ENCODE peak calls at places on chromosomes 2 and 18, in five cellular contexts. H, Y, S, P and D are unnamed samples. For H3K4me1, the result is how much of the 10 kb centered on the place peaks cover.

GRCh38 chr18:2627821-2628276 is 27.7 kb upstream of the SMCHD1 start:
- DNase-seq in Y (peak), P (peak), H (no peak), S (peak), D (no peak)

GRCh38 chr2:121326628-121327027 is 41.6 kb upstream of the TFCP2L1 start:
- DNase-seq in S (no peak), H (no peak), Y (no peak), P (no peak), D (no peak)

GRCh38 chr2:67600946-67601345 is 203.8 kb downstream of the ETAA1 start:
- DNase-seq in S (no peak), H (no peak), Y (no peak), P (peak), D (no peak)

GRCh38 chr2:118989481-118989880 is 47.5 kb downstream of the MARCO start:
- DNase-seq in P (no peak), H (no peak), S (no peak), Y (no peak), D (no peak)

GRCh38 chr2:95076705-95077520 is 44.7 kb downstream of the MRPS5 start:
- DNase-seq in S (peak), H (peak), Y (peak), P (peak), D (peak)

GRCh38 chr2:20062615-20063545 is 11.5 kb upstream of the LAPTM4A start:
- DNase-seq in H (peak), Y (no peak), P (peak), S (no peak), D (no peak)

GRCh38 chr2:132620115-132620514 is 49.9 kb downstream of the LYPD1 start:
- DNase-seq in H (no peak), S (no peak), Y (no peak), P (peak), D (no peak)

GRCh38 chr2:160472839-160473251 is 20.8 kb downstream of the RBMS1 start:
- DNase-seq in S (no peak), H (no peak), Y (no peak), P (peak), D (no peak)

GRCh38 chr18:79944126-79944731 is 7.2 kb downstream of the SLC66A2 start:
- DNase-seq in P (no peak), S (no peak), Y (no peak), H (no peak), D (no peak)

GRCh38 chr18:23882616-23883276 is 131.8 kb upstream of the TTC39C start:
- DNase-seq in Y (no peak), H (no peak), S (no peak), P (no peak), D (no peak)

GRCh38 chr2:45729753-45730512 is 78.5 kb downstream of the PRKCE start:
- DNase-seq in P (no peak), H (no peak), Y (peak), S (peak), D (no peak)

GRCh38 chr2:164910091-164910899 is 45.0 kb downstream of the SLC38A11 start:
- DNase-seq in P (peak), Y (no peak), S (peak), H (no peak), D (no peak)

GRCh38 chr2:98926601-98927000 is 9.4 kb downstream of the CRACDL start:
- DNase-seq in S (no peak), Y (no peak), P (no peak), H (no peak), D (no peak)

GRCh38 chr2:172072279-172072678 is 13.0 kb upstream of the DLX1 start:
- DNase-seq in S (no peak), Y (no peak), P (no peak), H (no peak), D (no peak)

GRCh38 chr18:69557246-69557781 is 156.6 kb downstream of the DOK6 start:
- DNase-seq in S (no peak), P (no peak), H (no peak), Y (no peak), D (no peak)

GRCh38 chr2:162422894-162423293 is 79.0 kb downstream of the GCA start:
- DNase-seq in P (no peak), S (no peak), Y (no peak), H (no peak), D (no peak)

GRCh38 chr18:30280861-30281470 is 761.6 kb downstream of the DSC3 start:
- DNase-seq in Y (peak), P (peak), H (no peak), S (peak), D (no peak)

GRCh38 chr18:78939734-78940260 is 39.8 kb upstream of the SALL3 start:
- DNase-seq in Y (no peak), S (no peak), H (no peak), P (no peak), D (no peak)

GRCh38 chr2:96329416-96329815 is 4.3 kb downstream of the ITPRIPL1 start:
- DNase-seq in Y (no peak), H (no peak), P (peak), S (peak), D (no peak)

GRCh38 chr2:28927878-28928277 is 33.4 kb downstream of the WDR43 start:
- DNase-seq in Y (no peak), S (no peak), P (peak), H (no peak), D (no peak)

GRCh38 chr18:62187543-62188378 is 706 bp downstream of the RELCH start:
- DNase-seq in H (peak), P (peak), Y (no peak), S (peak), D (no peak)

GRCh38 chr18:54888378-54888777 is 60.1 kb downstream of the RAB27B start:
- DNase-seq in S (no peak), P (no peak), Y (no peak), H (no peak), D (no peak)

GRCh38 chr18:58310517-58310916 is 266.5 kb downstream of the NEDD4L start:
- DNase-seq in Y (no peak), H (no peak), P (no peak), S (no peak), D (no peak)
- H3K4me1 ChIP-seq in Y (under half), H (under half), P (under half), S (half or more), D (under half)

GRCh38 chr2:226971770-226972169 is 135.9 kb downstream of the RHBDD1 start:
- DNase-seq in S (no peak), H (no peak), P (no peak), Y (no peak), D (peak)
- H3K4me3 ChIP-seq in S (no peak), H (no peak), P (no peak), Y (no peak), D (no peak)

GRCh38 chr2:189613077-189613636 is 32.6 kb upstream of the SLC40A1 start:
- DNase-seq in H (no peak), Y (no peak), S (peak), P (peak), D (no peak)
- H3K27ac ChIP-seq in H (peak), Y (no peak), S (peak), P (peak), D (no peak)

GRCh38 chr2:105873281-105873680 is 128.6 kb downstream of the NCK2 start:
- DNase-seq in H (no peak), Y (no peak), S (no peak), P (no peak), D (no peak)
- H3K4me1 ChIP-seq in H (under half), Y (under half), S (under half), P (under half), D (half or more)